ENCODE peak calls at places on chromosomes 16 and 17, in five cellular contexts. R, D, W, O and K are unnamed samples.

GRCh38 chr16:27240948-27241531 is 27.5 kb downstream of the NSMCE1 start:
- DNase-seq in O (peak; percentile 89), D (no peak), W (no peak), R (no peak), K (no peak)

GRCh38 chr16:71778780-71779179 is 29.9 kb downstream of the AP1G1 start:
- DNase-seq in D (no peak), R (no peak), W (no peak), O (no peak), K (no peak)

GRCh38 chr16:1950559-1950958 is 3.9 kb downstream of the RPL3L start:
- DNase-seq in D (no peak), W (no peak), O (no peak), R (peak; percentile 61), K (no peak)

GRCh38 chr17:16940116-16940881 is 31.6 kb downstream of the TNFRSF13B start:
- DNase-seq in W (no peak), O (no peak), R (no peak), D (peak; percentile 21), K (no peak)

GRCh38 chr16:10601444-10602401 is 21.3 kb upstream of the EMP2 start:
- DNase-seq in D (no peak), W (no peak), R (peak; percentile 34), O (no peak), K (no peak)

GRCh38 chr16:3198334-3199072 is 10.5 kb downstream of the OR1F1 start:
- DNase-seq in O (no peak), W (no peak), R (no peak), D (no peak), K (no peak)

GRCh38 chr17:40540448-40540847 is 24.8 kb downstream of the CCR7 start:
- DNase-seq in D (no peak), W (no peak), R (no peak), O (no peak), K (no peak)

GRCh38 chr16:31141489-31142108 is 6.1 kb upstream of the PRSS8 start:
- DNase-seq in O (no peak), D (no peak), W (no peak), R (peak; percentile 38), K (peak; percentile 18)

GRCh38 chr17:69286257-69286656 is 40.7 kb downstream of the ABCA5 start:
- DNase-seq in D (no peak), O (peak; percentile 28), W (no peak), R (no peak), K (no peak)

GRCh38 chr17:52213451-52213850 is 54.9 kb upstream of the CA10 start:
- DNase-seq in D (no peak), R (no peak), W (no peak), O (no peak), K (no peak)

GRCh38 chr17:68198931-68199836 is 48.7 kb upstream of the AMZ2 start:
- DNase-seq in D (peak; percentile 53), O (peak; percentile 13), R (no peak), W (no peak), K (no peak)

GRCh38 chr16:635573-636205 is 416 bp downstream of the METTL26 start:
- DNase-seq in W (peak; percentile 24), O (no peak), R (peak; percentile 23), D (no peak), K (no peak)

GRCh38 chr17:58365980-58366595 is 14.1 kb upstream of the SUPT4H1 start:
- DNase-seq in R (no peak), D (no peak), O (no peak), W (no peak), K (no peak)

GRCh38 chr16:16041196-16041892 is 91.9 kb downstream of the ABCC1 start:
- DNase-seq in W (no peak), D (peak; percentile 69), O (no peak), R (no peak), K (no peak)

GRCh38 chr17:7883781-7884386 is 4.7 kb upstream of the CHD3 start:
- DNase-seq in R (no peak), O (peak; percentile 42), W (peak; percentile 8), D (no peak), K (no peak)

GRCh38 chr17:28495626-28496025 is 10.5 kb upstream of the FOXN1 start:
- DNase-seq in W (no peak), D (no peak), O (no peak), R (no peak), K (no peak)

GRCh38 chr17:57527437-57528083 is 217.5 kb downstream of the CCDC182 start:
- DNase-seq in R (no peak), D (peak; percentile 92), O (no peak), W (no peak), K (no peak)

GRCh38 chr16:85010931-85011845 is at the start of gene ZDHHC7:
- DNase-seq in O (peak; percentile 85), D (peak; percentile 94), W (peak; percentile 94), R (peak; percentile 91), K (no peak)

GRCh38 chr17:39143552-39144093 is 7.8 kb downstream of the PLXDC1 start:
- DNase-seq in W (no peak), R (peak; percentile 70), O (no peak), D (no peak), K (no peak)

GRCh38 chr17:20948984-20949777 is 93.6 kb downstream of the USP22 start:
- DNase-seq in D (no peak), R (no peak), O (no peak), W (no peak), K (no peak)

GRCh38 chr16:55643161-55643970 is 12.4 kb upstream of the SLC6A2 start:
- DNase-seq in D (no peak), W (no peak), O (peak; percentile 42), R (no peak), K (no peak)

GRCh38 chr17:27491713-27492190 is 35.5 kb downstream of the KSR1 start:
- DNase-seq in D (peak; percentile 72), O (no peak), W (no peak), R (no peak), K (no peak)

GRCh38 chr17:36183001-36183810 is 6.8 kb upstream of the TBC1D3B start:
- DNase-seq in W (peak; percentile 90), O (peak; percentile 24), R (peak; percentile 85), D (peak; percentile 94), K (peak; percentile 23)

GRCh38 chr17:5516060-5516792 is 29.9 kb downstream of the MIS12 start:
- DNase-seq in O (peak; percentile 98), R (no peak), D (no peak), W (peak; percentile 48), K (peak; percentile 73)

GRCh38 chr17:30969989-30970680 is 704 bp upstream of the RNF135 start:
- DNase-seq in W (peak; percentile 59), O (no peak), D (peak; percentile 54), R (no peak), K (no peak)

GRCh38 chr17:43365356-43365755 is 33.4 kb upstream of the ARL4D start:
- DNase-seq in W (no peak), O (no peak), D (no peak), R (no peak), K (no peak)

GRCh38 chr17:56629450-56630187 is 36.1 kb downstream of the NOG start:
- DNase-seq in O (peak; percentile 2), W (peak; percentile 35), R (no peak), D (peak; percentile 69), K (no peak)

GRCh38 chr17:68611353-68612227 is 10.4 kb upstream of the FAM20A start:
- DNase-seq in R (no peak), D (no peak), W (no peak), O (no peak), K (no peak)

GRCh38 chr16:58127634-58128033 is 1.5 kb downstream of the CFAP20 start:
- DNase-seq in D (no peak), W (peak; percentile 32), R (no peak), O (no peak), K (no peak)
- TF ChIP-seq CTCF in D (no peak), W (peak; percentile 25), R (no peak), O (peak; percentile 36), K (peak; percentile 18)

DNA sequence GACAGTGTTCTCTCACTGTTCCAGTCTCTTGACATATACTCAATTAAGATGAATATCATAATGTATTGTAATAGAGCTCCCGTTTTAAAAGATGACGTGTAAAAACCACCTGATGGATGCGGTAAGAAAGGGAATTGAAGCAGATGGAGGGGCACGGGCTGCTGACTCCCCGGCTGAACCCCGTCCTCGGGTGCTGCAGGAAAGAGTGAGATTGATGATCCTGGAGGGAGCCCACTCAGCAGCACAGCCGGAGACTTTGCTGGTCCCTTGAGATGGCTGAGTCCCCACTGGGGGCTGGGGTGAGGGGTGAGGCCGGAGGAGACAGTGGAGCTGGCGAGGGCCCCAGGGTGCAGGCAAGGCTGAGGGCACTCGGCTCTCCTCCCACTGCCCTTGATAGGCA is 217.4 kb downstream of the RPTOR start:
- DNase-seq in W (no peak), R (no peak), O (no peak), D (no peak), K (no peak)
- H3K4me3 ChIP-seq in W (no peak overlapping the region), R (no peak overlapping the region), O (no peak overlapping the region), D (no peak overlapping the region), K (no peak overlapping the region)

DNA sequence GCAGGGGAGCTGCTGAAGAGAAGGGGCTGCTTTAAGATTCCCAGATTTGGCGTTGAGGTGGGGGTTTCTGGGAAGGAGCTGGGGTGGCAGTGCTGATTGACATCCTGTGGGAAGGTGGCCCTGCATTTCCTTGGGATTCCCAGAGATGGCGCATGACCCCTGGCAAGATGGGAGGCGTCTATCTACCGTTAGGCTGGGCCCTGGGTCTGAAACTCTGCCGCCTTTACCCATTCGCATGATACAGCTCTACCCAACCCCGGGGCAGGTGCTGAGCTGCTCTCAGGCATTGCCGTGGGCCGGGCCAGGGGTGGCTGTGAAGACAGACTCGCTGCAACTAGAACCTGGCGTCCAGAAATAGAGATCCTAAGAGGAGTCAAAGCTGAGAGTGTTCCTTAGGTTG is 9.9 kb upstream of the MVD start:
- DNase-seq in D (peak; percentile 74), W (peak; percentile 52), O (no peak), R (no peak), K (no peak)
- TF ChIP-seq CTCF in D (peak; percentile 62), W (peak; percentile 48), O (no peak), R (no peak), K (peak; percentile 51)

GRCh38 chr17:74328487-74328886 is 2.5 kb downstream of the KIF19 start:
- DNase-seq in O (no peak), R (no peak), W (no peak), D (no peak), K (no peak)

GRCh38 chr17:74324521-74324920 is 1.5 kb upstream of the KIF19 start:
- DNase-seq in R (no peak), O (no peak), D (no peak), W (no peak), K (no peak)

GRCh38 chr17:74326506-74326905 is 480 bp downstream of the KIF19 start:
- DNase-seq in W (no peak), O (no peak), D (peak; percentile 40), R (no peak), K (no peak)

GRCh38 chr17:74325376-74325742 is 667 bp upstream of the KIF19 start:
- DNase-seq in O (no peak), R (peak; percentile 23), W (no peak), D (no peak), K (no peak)

DNA sequence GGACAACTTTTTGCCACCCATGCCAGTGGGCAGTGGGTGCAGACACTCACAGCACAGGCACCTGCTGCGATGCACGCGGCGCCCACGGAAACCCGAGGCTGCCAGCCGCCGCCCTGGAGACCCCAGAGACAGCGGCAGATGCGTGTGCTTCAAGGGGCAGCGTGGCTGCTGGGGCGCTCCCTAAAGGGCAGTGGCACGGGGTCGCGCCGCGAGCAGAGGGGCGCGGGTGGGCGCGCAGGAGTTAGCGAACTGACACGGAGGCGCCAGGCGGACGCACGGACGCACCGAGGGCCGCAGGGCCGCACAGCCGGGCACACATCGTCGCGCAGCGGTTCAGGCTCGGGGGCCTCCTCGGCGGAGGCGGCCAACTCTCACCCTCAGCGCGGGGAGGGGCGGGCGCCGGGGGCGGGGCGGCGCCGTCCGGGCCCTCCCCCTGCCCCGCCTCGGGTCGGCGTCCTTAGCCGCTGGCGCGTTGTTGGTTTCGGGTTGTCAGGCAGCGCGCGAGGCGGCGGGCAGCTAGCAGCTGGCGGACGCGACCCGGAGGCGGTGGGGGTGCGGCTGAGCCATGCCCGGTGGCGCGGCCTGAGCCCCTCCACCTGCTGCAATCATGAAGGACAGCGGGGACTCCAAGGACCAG is at the start of gene KIF19:
- DNase-seq in O (no peak), R (peak; percentile 65), D (peak; percentile 85), W (no peak), K (no peak)
- H3K4me3 ChIP-seq in O (no peak within 1 kb of the TSS), R (peak within 1 kb of the TSS; percentile 52), D (peak within 1 kb of the TSS; percentile 60), W (no peak within 1 kb of the TSS), K (no peak within 1 kb of the TSS)